ENCODE peak calls at places on chromosomes 6 and 20, in five cellular contexts. One of them, this sample, is unnamed.

GRCh38 chr6:111809264-111809663 is 64.0 kb downstream of the FYN start:
- DNase-seq in endodermal cell: no peak
- DNase-seq in uterus: no peak
- DNase-seq in MM.1S: no peak
- DNase-seq in right cardiac atrium: no peak
- DNase-seq in this sample: no peak

GRCh38 chr20:38222231-38222922 is 38.2 kb downstream of the KIAA1755 start:
- DNase-seq in MM.1S: peak; percentile 54
- DNase-seq in right cardiac atrium: peak; percentile 83
- DNase-seq in endodermal cell: peak; percentile 95
- DNase-seq in uterus: peak; percentile 60
- DNase-seq in this sample: peak; percentile 20

GRCh38 chr6:78797270-78797669 is 70.1 kb upstream of the IRAK1BP1 start:
- DNase-seq in uterus: no peak
- DNase-seq in MM.1S: no peak
- DNase-seq in endodermal cell: no peak
- DNase-seq in right cardiac atrium: no peak
- DNase-seq in this sample: no peak

GRCh38 chr20:8837396-8837795 is 231.5 kb upstream of the PLCB4 start:
- DNase-seq in right cardiac atrium: no peak
- DNase-seq in uterus: no peak
- DNase-seq in endodermal cell: no peak
- DNase-seq in MM.1S: no peak
- DNase-seq in this sample: no peak

GRCh38 chr6:42264146-42264851 is 46.6 kb upstream of the MRPS10 start:
- DNase-seq in right cardiac atrium: no peak
- DNase-seq in uterus: no peak
- DNase-seq in MM.1S: no peak
- DNase-seq in endodermal cell: no peak
- DNase-seq in this sample: no peak

GRCh38 chr20:48841861-48842529 is 14.2 kb upstream of the PREX1 start:
- DNase-seq in uterus: no peak
- DNase-seq in endodermal cell: no peak
- DNase-seq in MM.1S: no peak
- DNase-seq in right cardiac atrium: no peak
- DNase-seq in this sample: no peak

GRCh38 chr6:167811040-167811439 is 15.7 kb upstream of the AFDN start:
- DNase-seq in uterus: no peak
- DNase-seq in endodermal cell: no peak
- DNase-seq in MM.1S: no peak
- DNase-seq in right cardiac atrium: no peak
- DNase-seq in this sample: no peak

GRCh38 chr20:48467622-48468021 is 360.2 kb downstream of the PREX1 start:
- DNase-seq in uterus: no peak
- DNase-seq in endodermal cell: peak; percentile 69
- DNase-seq in MM.1S: peak; percentile 25
- DNase-seq in right cardiac atrium: no peak
- DNase-seq in this sample: no peak

GRCh38 chr6:136823128-136823660 is 802 bp downstream of the PEX7 start:
- DNase-seq in uterus: peak; percentile 16
- DNase-seq in MM.1S: no peak
- DNase-seq in endodermal cell: no peak
- DNase-seq in right cardiac atrium: no peak
- DNase-seq in this sample: no peak

GRCh38 chr6:112983741-112984221 is 636.7 kb downstream of the RFPL4B start:
- DNase-seq in MM.1S: no peak
- DNase-seq in uterus: no peak
- DNase-seq in endodermal cell: no peak
- DNase-seq in right cardiac atrium: no peak
- DNase-seq in this sample: no peak

GRCh38 chr6:125749864-125750691 is 646 bp downstream of the HEY2 start:
- DNase-seq in right cardiac atrium: peak; percentile 69
- DNase-seq in MM.1S: peak; percentile 42
- DNase-seq in endodermal cell: peak; percentile 77
- DNase-seq in uterus: no peak
- DNase-seq in this sample: no peak

GRCh38 chr6:133301739-133302138 is 60.6 kb downstream of the EYA4 start:
- DNase-seq in uterus: no peak
- DNase-seq in endodermal cell: no peak
- DNase-seq in MM.1S: no peak
- DNase-seq in right cardiac atrium: no peak
- DNase-seq in this sample: no peak

DNA sequence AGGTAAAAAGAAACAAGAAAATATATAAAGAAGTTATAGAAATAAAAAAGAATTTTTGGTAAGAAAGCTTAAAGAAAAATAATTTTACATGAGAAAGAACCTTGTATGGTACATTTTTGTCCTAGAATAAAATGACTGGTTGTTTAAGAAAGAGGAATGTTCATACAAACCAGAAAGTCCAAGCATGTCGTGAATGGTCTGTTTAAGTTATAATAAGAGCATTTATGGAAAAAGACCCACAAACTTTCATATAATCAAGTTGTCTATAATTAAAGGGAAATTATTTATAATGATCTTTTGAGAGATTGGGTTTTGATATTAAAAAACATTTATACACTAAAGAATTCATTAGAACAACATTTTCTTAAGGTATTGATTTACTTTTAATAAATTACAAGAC is 27.8 kb upstream of the FAM110A start:
- DNase-seq in endodermal cell: no peak
- DNase-seq in MM.1S: no peak
- DNase-seq in uterus: no peak
- DNase-seq in right cardiac atrium: no peak
- DNase-seq in this sample: no peak
- H3K9me3 ChIP-seq in endodermal cell: peaks cover 80% of the 10 kb centered on the region
- H3K9me3 ChIP-seq in MM.1S: no peaks in the 10 kb centered on the region
- H3K9me3 ChIP-seq in uterus: no peaks in the 10 kb centered on the region
- H3K9me3 ChIP-seq in right cardiac atrium: no peaks in the 10 kb centered on the region
- H3K9me3 ChIP-seq in this sample: peaks cover 3% of the 10 kb centered on the region

DNA sequence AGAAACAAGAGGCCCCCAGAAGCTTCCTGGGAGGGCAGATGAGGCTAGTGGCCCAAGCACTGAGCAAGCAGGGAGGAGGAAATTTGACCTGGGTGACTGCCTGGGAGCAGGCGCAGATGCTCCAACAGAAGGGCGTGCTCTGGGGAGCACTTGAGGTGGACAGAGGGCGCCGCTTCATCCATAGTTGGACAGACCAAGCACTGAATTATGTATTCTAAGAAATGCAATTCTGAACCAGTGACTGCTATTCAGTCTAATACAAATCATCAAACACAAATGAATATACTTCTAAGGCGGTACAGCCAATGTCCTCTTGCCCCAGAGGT is 28.7 kb upstream of the IRF4 start:
- DNase-seq in MM.1S: no peak
- DNase-seq in endodermal cell: no peak
- DNase-seq in uterus: no peak
- DNase-seq in right cardiac atrium: no peak
- DNase-seq in this sample: no peak
- H3K9me3 ChIP-seq in MM.1S: no peaks in the 10 kb centered on the region
- H3K9me3 ChIP-seq in endodermal cell: peaks cover 27% of the 10 kb centered on the region
- H3K9me3 ChIP-seq in uterus: no peaks in the 10 kb centered on the region
- H3K9me3 ChIP-seq in right cardiac atrium: no peaks in the 10 kb centered on the region
- H3K9me3 ChIP-seq in this sample: no peaks in the 10 kb centered on the region

GRCh38 chr6:27213544-27214125 is 33.9 kb upstream of the PRSS16 start:
- DNase-seq in endodermal cell: peak; percentile 84
- DNase-seq in right cardiac atrium: no peak
- DNase-seq in uterus: no peak
- DNase-seq in MM.1S: no peak
- DNase-seq in this sample: no peak
- H3K9me3 ChIP-seq in endodermal cell: no peaks in the 10 kb centered on the region
- H3K9me3 ChIP-seq in right cardiac atrium: peaks cover 6% of the 10 kb centered on the region
- H3K9me3 ChIP-seq in uterus: no peaks in the 10 kb centered on the region
- H3K9me3 ChIP-seq in MM.1S: no peaks in the 10 kb centered on the region
- H3K9me3 ChIP-seq in this sample: no peaks in the 10 kb centered on the region

GRCh38 chr6:148671952-148672351 is 74.9 kb upstream of the UST start:
- DNase-seq in right cardiac atrium: no peak
- DNase-seq in endodermal cell: no peak
- DNase-seq in uterus: no peak
- DNase-seq in MM.1S: no peak
- DNase-seq in this sample: no peak
- H3K9me3 ChIP-seq in right cardiac atrium: no peaks in the 10 kb centered on the region
- H3K9me3 ChIP-seq in endodermal cell: peaks cover 52% of the 10 kb centered on the region
- H3K9me3 ChIP-seq in uterus: no peaks in the 10 kb centered on the region
- H3K9me3 ChIP-seq in MM.1S: no peaks in the 10 kb centered on the region
- H3K9me3 ChIP-seq in this sample: no peaks in the 10 kb centered on the region

DNA sequence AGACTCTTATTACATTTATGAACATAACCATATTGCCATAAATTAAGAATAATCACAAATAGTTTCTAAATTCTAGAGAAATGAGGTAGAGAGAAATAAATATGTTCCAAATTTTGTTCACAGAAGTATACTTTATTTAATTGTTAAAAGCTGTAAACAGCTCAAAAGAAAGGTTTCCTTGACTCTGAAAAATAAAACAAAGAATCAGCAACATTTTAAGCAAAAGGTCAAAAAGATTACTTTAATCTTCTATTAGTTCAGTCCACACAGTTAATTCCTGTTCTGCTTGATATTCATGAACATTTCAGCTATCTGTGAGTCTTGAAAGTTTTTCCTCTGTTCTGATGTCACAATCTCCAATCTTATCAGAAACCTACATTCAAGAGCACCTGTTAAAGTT is 197.9 kb downstream of the GJA1 start:
- DNase-seq in uterus: no peak
- DNase-seq in endodermal cell: no peak
- DNase-seq in MM.1S: no peak
- DNase-seq in right cardiac atrium: no peak
- DNase-seq in this sample: no peak
- H3K9me3 ChIP-seq in uterus: no peaks in the 10 kb centered on the region
- H3K9me3 ChIP-seq in endodermal cell: peaks cover 94% of the 10 kb centered on the region
- H3K9me3 ChIP-seq in MM.1S: no peaks in the 10 kb centered on the region
- H3K9me3 ChIP-seq in right cardiac atrium: no peaks in the 10 kb centered on the region
- H3K9me3 ChIP-seq in this sample: no peaks in the 10 kb centered on the region

GRCh38 chr6:301929-302705 is 9.8 kb downstream of the DUSP22 start:
- DNase-seq in right cardiac atrium: no peak
- DNase-seq in MM.1S: no peak
- DNase-seq in uterus: no peak
- DNase-seq in endodermal cell: no peak
- DNase-seq in this sample: no peak
- H3K9me3 ChIP-seq in right cardiac atrium: no peaks in the 10 kb centered on the region
- H3K9me3 ChIP-seq in MM.1S: no peaks in the 10 kb centered on the region
- H3K9me3 ChIP-seq in uterus: no peaks in the 10 kb centered on the region
- H3K9me3 ChIP-seq in endodermal cell: peaks cover 5% of the 10 kb centered on the region
- H3K9me3 ChIP-seq in this sample: no peaks in the 10 kb centered on the region

GRCh38 chr20:39899881-39900280 is 789.2 kb downstream of the MAFB start:
- DNase-seq in endodermal cell: no peak
- DNase-seq in MM.1S: no peak
- DNase-seq in uterus: no peak
- DNase-seq in right cardiac atrium: no peak
- DNase-seq in this sample: no peak

GRCh38 chr20:39903806-39904205 is 785.2 kb downstream of the MAFB start:
- DNase-seq in right cardiac atrium: peak; percentile 14
- DNase-seq in uterus: no peak
- DNase-seq in endodermal cell: no peak
- DNase-seq in MM.1S: no peak
- DNase-seq in this sample: no peak

GRCh38 chr20:39909447-39909846 is 779.6 kb downstream of the MAFB start:
- DNase-seq in MM.1S: no peak
- DNase-seq in uterus: no peak
- DNase-seq in right cardiac atrium: peak; percentile 48
- DNase-seq in endodermal cell: no peak
- DNase-seq in this sample: no peak

GRCh38 chr20:39910536-39910935 is 778.5 kb downstream of the MAFB start:
- DNase-seq in uterus: no peak
- DNase-seq in endodermal cell: no peak
- DNase-seq in right cardiac atrium: peak; percentile 62
- DNase-seq in MM.1S: no peak
- DNase-seq in this sample: no peak

GRCh38 chr20:39904713-39905112 is 784.3 kb downstream of the MAFB start:
- DNase-seq in endodermal cell: no peak
- DNase-seq in MM.1S: no peak
- DNase-seq in right cardiac atrium: no peak
- DNase-seq in uterus: no peak
- DNase-seq in this sample: no peak
- H3K9me3 ChIP-seq in endodermal cell: no peaks in the 10 kb centered on the region
- H3K9me3 ChIP-seq in MM.1S: no peaks in the 10 kb centered on the region
- H3K9me3 ChIP-seq in right cardiac atrium: no peaks in the 10 kb centered on the region
- H3K9me3 ChIP-seq in uterus: no peaks in the 10 kb centered on the region
- H3K9me3 ChIP-seq in this sample: no peaks in the 10 kb centered on the region

DNA sequence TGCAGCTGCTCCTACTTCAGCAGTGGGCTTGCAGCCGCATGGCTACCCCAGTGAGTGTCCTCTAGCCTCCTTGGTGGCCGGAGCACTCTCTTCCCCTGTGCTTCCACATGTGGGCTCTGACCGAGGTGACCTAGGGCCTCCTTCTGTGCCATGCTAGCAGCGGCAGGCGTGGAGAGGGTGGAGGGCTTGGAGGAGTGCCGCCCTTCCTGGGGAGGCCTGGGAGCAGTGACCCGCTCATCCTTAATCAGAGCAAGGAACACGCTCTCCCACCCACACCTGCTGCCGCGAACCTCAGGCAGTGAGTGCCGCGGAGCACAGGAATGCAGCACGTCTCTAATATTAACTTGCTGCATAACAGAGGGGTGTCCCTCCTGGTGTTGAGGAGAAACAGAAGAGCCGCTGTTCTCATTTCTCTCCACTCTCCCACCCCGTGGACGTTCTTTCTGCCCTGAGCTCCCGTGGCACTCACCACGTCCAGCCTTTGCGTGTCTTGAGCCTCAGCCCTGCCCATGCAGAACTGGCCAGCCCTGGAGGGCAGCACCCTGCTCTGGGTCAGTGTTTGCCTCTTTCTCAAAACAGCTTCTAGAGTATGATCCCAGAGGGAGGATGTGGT is 31.9 kb downstream of the DUSP22 start:
- DNase-seq in right cardiac atrium: no peak
- DNase-seq in endodermal cell: peak; percentile 57
- DNase-seq in MM.1S: no peak
- DNase-seq in uterus: no peak
- DNase-seq in this sample: no peak
- H3K9me3 ChIP-seq in right cardiac atrium: no peaks in the 10 kb centered on the region
- H3K9me3 ChIP-seq in endodermal cell: no peaks in the 10 kb centered on the region
- H3K9me3 ChIP-seq in MM.1S: no peaks in the 10 kb centered on the region
- H3K9me3 ChIP-seq in uterus: no peaks in the 10 kb centered on the region
- H3K9me3 ChIP-seq in this sample: no peaks in the 10 kb centered on the region

This sample was measured in T-helper 17 cell.